ENCODE peak calls at places on chromosomes 3 and 15, in six cellular contexts. X is brain microvascular endothelial cell; M is Panc1; B is suprapubic skin; P is CD4-positive, alpha-beta T cell; A is right atrium auricular region. J is an unnamed sample.

GRCh38 chr3:78972617-78973301 is 795.0 kb downstream of the ROBO1 start:
- DNase-seq in X (no peak), M (no peak), B (no peak), P (no peak), A (no peak), J (no peak)

GRCh38 chr3:126474498-126475410 is 937 bp downstream of the ZXDC start:
- DNase-seq in X (peak; percentile 34), M (no peak), B (peak; percentile 75), P (peak; percentile 11), A (peak; percentile 62), J (peak; percentile 61)

GRCh38 chr15:31106495-31107300 is 5.2 kb upstream of the TRPM1 start:
- DNase-seq in X (no peak), M (no peak), B (no peak), P (no peak), A (peak; percentile 26), J (no peak)

GRCh38 chr3:52281980-52282801 is 3.7 kb upstream of the WDR82 start:
- DNase-seq in X (peak; percentile 14), M (no peak), B (no peak), P (peak; percentile 46), A (no peak), J (peak; percentile 70)

GRCh38 chr15:47870956-47871625 is 153.8 kb downstream of the SEMA6D start:
- DNase-seq in X (peak; percentile 72), M (no peak), B (no peak), P (no peak), A (no peak), J (no peak)

GRCh38 chr3:13023251-13024055 is 49.8 kb downstream of the IQSEC1 start:
- DNase-seq in X (no peak), M (no peak), B (no peak), P (no peak), A (no peak), J (no peak)

GRCh38 chr15:68311859-68312557 is 34.5 kb downstream of the FEM1B start:
- DNase-seq in X (no peak), M (no peak), B (no peak), P (no peak), A (peak; percentile 42), J (no peak)

GRCh38 chr3:141410861-141411771 is 42.8 kb downstream of the ZBTB38 start:
- DNase-seq in X (peak; percentile 64), M (no peak), B (no peak), P (no peak), A (no peak), J (peak; percentile 70)

GRCh38 chr3:64623125-64623524 is 64.7 kb downstream of the ADAMTS9 start:
- DNase-seq in X (peak; percentile 49), M (no peak), B (no peak), P (no peak), A (no peak), J (no peak)

GRCh38 chr3:14862303-14862660 is 43.5 kb downstream of the FGD5 start:
- DNase-seq in X (no peak), M (no peak), B (peak; percentile 48), P (no peak), A (no peak), J (no peak)

GRCh38 chr3:119918992-119919933 is 137.4 kb downstream of the NR1I2 start:
- DNase-seq in X (no peak), M (no peak), B (no peak), P (no peak), A (no peak), J (no peak)

GRCh38 chr3:5476403-5476802 is 288.9 kb downstream of the EDEM1 start:
- DNase-seq in X (no peak), M (no peak), B (no peak), P (no peak), A (no peak), J (no peak)

GRCh38 chr15:29952245-29952644 is 130.0 kb upstream of the TJP1 start:
- DNase-seq in X (no peak), M (no peak), B (no peak), P (no peak), A (no peak), J (no peak)

GRCh38 chr15:39692464-39693327 is 89.9 kb downstream of the FSIP1 start:
- DNase-seq in X (no peak), M (no peak), B (no peak), P (no peak), A (no peak), J (no peak)

GRCh38 chr3:179244874-179245273 is 6.0 kb downstream of the KCNMB3 start:
- DNase-seq in X (no peak), M (no peak), B (no peak), P (no peak), A (no peak), J (no peak)

GRCh38 chr15:60526127-60526616 is 47.2 kb upstream of the ICE2 start:
- DNase-seq in X (no peak), M (no peak), B (peak; percentile 72), P (no peak), A (no peak), J (peak; percentile 27)

GRCh38 chr3:107986505-107986904 is 104.3 kb downstream of the CD47 start:
- DNase-seq in X (no peak), M (no peak), B (no peak), P (no peak), A (no peak), J (no peak)

GRCh38 chr3:32451049-32451659 is 51.5 kb downstream of the CMTM6 start:
- DNase-seq in X (no peak), M (no peak), B (peak; percentile 27), P (no peak), A (no peak), J (no peak)

GRCh38 chr3:191568206-191568605 is 107.2 kb downstream of the PYDC2 start:
- DNase-seq in X (no peak), M (no peak), B (no peak), P (no peak), A (no peak), J (no peak)

GRCh38 chr3:58350627-58351013 is 17.9 kb downstream of the PXK start:
- DNase-seq in X (peak; percentile 30), M (no peak), B (no peak), P (no peak), A (no peak), J (no peak)

GRCh38 chr15:39124155-39124924 is 456.5 kb upstream of the THBS1 start:
- DNase-seq in X (no peak), M (no peak), B (no peak), P (no peak), A (no peak), J (no peak)

GRCh38 chr3:111858641-111859040 is 424 bp upstream of the PHLDB2 start:
- DNase-seq in X (no peak), M (no peak), B (no peak), P (no peak), A (no peak), J (no peak)

GRCh38 chr15:22930782-22931484 is 49.2 kb downstream of the CYFIP1 start:
- DNase-seq in X (no peak), M (no peak), B (no peak), P (no peak), A (no peak), J (peak; percentile 10)

GRCh38 chr3:138732465-138732864 is 102.3 kb downstream of the PIK3CB start:
- DNase-seq in X (no peak), M (no peak), B (no peak), P (no peak), A (no peak), J (no peak)

GRCh38 chr15:69154026-69154425 is 6.4 kb upstream of the GLCE start:
- DNase-seq in X (no peak), M (no peak), B (no peak), P (no peak), A (no peak), J (no peak)

GRCh38 chr3:45905755-45906154 is 19.4 kb downstream of the CCR9 start:
- DNase-seq in X (no peak), M (no peak), B (no peak), P (no peak), A (no peak), J (no peak)

GRCh38 chr15:70098461-70099166 is 897 bp upstream of the TLE3 start:
- DNase-seq in X (no peak), M (no peak), B (peak; percentile 78), P (peak; percentile 31), A (no peak), J (peak; percentile 43)

GRCh38 chr3:7520059-7520458 is 659.1 kb downstream of the GRM7 start:
- DNase-seq in X (no peak), M (no peak), B (no peak), P (no peak), A (no peak), J (no peak)

GRCh38 chr15:76293361-76293760 is 17.9 kb downstream of the ETFA start:
- DNase-seq in X (no peak), M (no peak), B (no peak), P (no peak), A (no peak), J (no peak)

GRCh38 chr3:10835406-10835805 is 19.4 kb downstream of the SLC6A11 start:
- DNase-seq in X (no peak), M (no peak), B (no peak), P (no peak), A (no peak), J (peak; percentile 11)

GRCh38 chr3:161372321-161373260 is 1.3 kb upstream of the SPTSSB start:
- DNase-seq in X (no peak), M (no peak), B (no peak), P (no peak), A (no peak), J (peak; percentile 42)

GRCh38 chr15:65028921-65029735 is at the start of gene MTFMT:
- DNase-seq in X (peak; percentile 62), M (no peak), B (peak; percentile 93), P (peak; percentile 93), A (peak; percentile 89), J (peak; percentile 96)
- TF ChIP-seq CTCF in X (no peak), M (peak; percentile 15), B (no peak), P (no peak), A (peak; percentile 37), J (no peak)

GRCh38 chr3:148962513-148962912 is 28.8 kb upstream of the GYG1 start:
- DNase-seq in X (peak; percentile 83), M (no peak), B (no peak), P (no peak), A (no peak), J (peak; percentile 4)
- TF ChIP-seq CTCF in X (peak; percentile 56), M (peak; percentile 26), B (no peak), P (no peak), A (no peak), J (no peak)

DNA sequence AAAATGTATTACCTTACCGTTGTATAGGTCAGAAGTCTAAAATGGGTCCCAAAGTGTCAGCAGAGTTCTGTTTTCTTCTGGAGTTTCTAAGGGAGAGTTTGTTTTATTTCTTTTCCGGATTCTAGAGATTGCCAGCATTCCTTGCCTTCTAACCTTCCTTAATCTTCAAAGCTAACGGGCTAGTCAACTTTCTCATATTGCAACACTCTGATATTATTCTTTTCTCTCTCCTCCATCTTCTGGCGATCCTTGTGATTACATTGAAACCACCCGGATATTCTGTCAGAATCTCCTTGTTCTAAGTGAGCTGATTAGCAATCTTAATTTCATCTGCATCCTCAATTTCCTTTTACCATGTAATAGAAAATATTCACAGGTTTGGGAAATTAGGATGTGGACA is 36.2 kb upstream of the AADACL2 start:
- DNase-seq in X (peak; percentile 34), M (no peak), B (no peak), P (no peak), A (no peak), J (no peak)
- TF ChIP-seq CTCF in X (no peak), M (no peak), B (no peak), P (no peak), A (no peak), J (no peak)

DNA sequence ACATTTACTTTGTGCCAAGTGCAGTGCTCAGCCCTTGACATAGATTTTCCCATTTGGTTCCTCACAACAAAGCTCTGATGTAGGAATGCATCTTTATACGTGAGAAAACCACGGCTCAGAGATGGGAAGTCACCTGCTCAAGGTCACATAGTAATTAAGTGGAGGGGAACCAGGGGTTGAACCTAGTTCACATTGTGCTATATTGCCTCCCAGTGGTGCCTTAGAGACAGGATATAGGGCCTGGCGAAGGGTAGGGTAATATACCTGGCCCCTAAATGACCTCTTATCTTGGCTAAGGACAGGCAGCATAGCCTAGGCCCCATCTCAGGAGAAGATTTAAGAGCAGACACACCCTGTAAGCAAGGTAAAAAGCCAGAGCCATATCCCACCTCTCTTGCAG is 71.5 kb downstream of the FOXP1 start:
- DNase-seq in X (no peak), M (no peak), B (no peak), P (peak; percentile 20), A (no peak), J (peak; percentile 52)
- TF ChIP-seq CTCF in X (peak; percentile 28), M (no peak), B (no peak), P (peak; percentile 70), A (no peak), J (peak; percentile 61)